ENCODE peak calls at places on chromosome 13, in four cellular contexts. One of them, this sample, is unnamed.

GRCh38 chr13:80010846-80011245 is 330.1 kb downstream of the SPRY2 start:
- DNase-seq in H1: no peak
- DNase-seq in GM12878: no peak
- DNase-seq in tibial nerve: no peak
- DNase-seq in this sample: no peak

GRCh38 chr13:26037302-26037701 is 14.5 kb downstream of the SHISA2 start:
- DNase-seq in GM12878: no peak
- DNase-seq in H1: peak
- DNase-seq in tibial nerve: no peak
- DNase-seq in this sample: no peak

GRCh38 chr13:49533586-49534269 is 38.0 kb downstream of the PHF11 start:
- DNase-seq in H1: no peak
- DNase-seq in tibial nerve: no peak
- DNase-seq in GM12878: no peak
- DNase-seq in this sample: no peak

GRCh38 chr13:85137516-85137915 is 661.7 kb downstream of the SLITRK6 start:
- DNase-seq in H1: no peak
- DNase-seq in tibial nerve: no peak
- DNase-seq in GM12878: no peak
- DNase-seq in this sample: no peak

GRCh38 chr13:44142911-44143665 is 230.5 kb upstream of the SERP2 start:
- DNase-seq in tibial nerve: no peak
- DNase-seq in GM12878: no peak
- DNase-seq in H1: no peak
- DNase-seq in this sample: no peak

GRCh38 chr13:44543424-44543823 is 32.7 kb downstream of the TSC22D1 start:
- DNase-seq in GM12878: no peak
- DNase-seq in tibial nerve: no peak
- DNase-seq in H1: no peak
- DNase-seq in this sample: no peak

GRCh38 chr13:97977376-97977705 is 23.9 kb downstream of the IPO5 start:
- DNase-seq in H1: no peak
- DNase-seq in tibial nerve: no peak
- DNase-seq in GM12878: no peak
- DNase-seq in this sample: no peak

GRCh38 chr13:60627071-60627686 is 230.2 kb downstream of the TDRD3 start:
- DNase-seq in tibial nerve: peak
- DNase-seq in H1: peak
- DNase-seq in GM12878: no peak
- DNase-seq in this sample: no peak

GRCh38 chr13:79245937-79246574 is 160.0 kb downstream of the RBM26 start:
- DNase-seq in tibial nerve: no peak
- DNase-seq in H1: no peak
- DNase-seq in GM12878: peak
- DNase-seq in this sample: no peak

GRCh38 chr13:92994056-92994455 is 232.6 kb upstream of the GPC6 start:
- DNase-seq in GM12878: no peak
- DNase-seq in H1: no peak
- DNase-seq in tibial nerve: no peak
- DNase-seq in this sample: no peak

GRCh38 chr13:44756411-44756810 is 180.3 kb upstream of the TSC22D1 start:
- DNase-seq in H1: no peak
- DNase-seq in tibial nerve: no peak
- DNase-seq in GM12878: no peak
- DNase-seq in this sample: no peak

GRCh38 chr13:31927219-31927653 is 104.3 kb upstream of the FRY start:
- DNase-seq in GM12878: no peak
- DNase-seq in H1: no peak
- DNase-seq in tibial nerve: no peak
- DNase-seq in this sample: no peak

GRCh38 chr13:31929031-31929770 is 102.4 kb upstream of the FRY start:
- DNase-seq in GM12878: no peak
- DNase-seq in tibial nerve: no peak
- DNase-seq in H1: no peak
- DNase-seq in this sample: no peak

GRCh38 chr13:31930490-31930889 is 101.1 kb upstream of the FRY start:
- DNase-seq in tibial nerve: no peak
- DNase-seq in GM12878: no peak
- DNase-seq in H1: no peak
- DNase-seq in this sample: no peak

GRCh38 chr13:31925079-31925478 is 106.5 kb upstream of the FRY start:
- DNase-seq in GM12878: no peak
- DNase-seq in tibial nerve: no peak
- DNase-seq in H1: no peak
- DNase-seq in this sample: no peak

GRCh38 chr13:31930901-31931522 is 100.6 kb upstream of the FRY start:
- DNase-seq in GM12878: peak
- DNase-seq in tibial nerve: no peak
- DNase-seq in H1: no peak
- DNase-seq in this sample: no peak
- H3K27ac ChIP-seq in GM12878: no peak
- H3K27ac ChIP-seq in tibial nerve: no peak
- H3K27ac ChIP-seq in H1: no peak
- H3K27ac ChIP-seq in this sample: no peak

GRCh38 chr13:20351279-20352022 is 119.3 kb upstream of the GJB6 start:
- DNase-seq in H1: no peak
- DNase-seq in GM12878: no peak
- DNase-seq in tibial nerve: no peak
- DNase-seq in this sample: peak
- TF ChIP-seq EP300 in H1: no peak
- TF ChIP-seq EP300 in GM12878: no peak
- TF ChIP-seq EP300 in tibial nerve: no peak
- TF ChIP-seq EP300 in this sample: no peak

GRCh38 chr13:90455861-90456260 is 891.6 kb upstream of the MIR17HG start:
- DNase-seq in H1: no peak
- DNase-seq in GM12878: no peak
- DNase-seq in tibial nerve: no peak
- DNase-seq in this sample: no peak
- TF ChIP-seq CTCF in H1: no peak
- TF ChIP-seq CTCF in GM12878: no peak
- TF ChIP-seq CTCF in tibial nerve: no peak
- TF ChIP-seq CTCF in this sample: no peak

GRCh38 chr13:33259296-33259695 is 26.3 kb downstream of the STARD13 start:
- DNase-seq in tibial nerve: no peak
- DNase-seq in GM12878: no peak
- DNase-seq in H1: no peak
- DNase-seq in this sample: no peak
- H3K27ac ChIP-seq in tibial nerve: peak
- H3K27ac ChIP-seq in GM12878: no peak
- H3K27ac ChIP-seq in H1: no peak
- H3K27ac ChIP-seq in this sample: peak

GRCh38 chr13:111636804-111637203 is 316.4 kb downstream of the TEX29 start:
- DNase-seq in GM12878: no peak
- DNase-seq in tibial nerve: no peak
- DNase-seq in H1: no peak
- DNase-seq in this sample: no peak

GRCh38 chr13:111639196-111639705 is 318.8 kb downstream of the TEX29 start:
- DNase-seq in H1: no peak
- DNase-seq in GM12878: no peak
- DNase-seq in tibial nerve: no peak
- DNase-seq in this sample: no peak

GRCh38 chr13:111639994-111640393 is 319.6 kb downstream of the TEX29 start:
- DNase-seq in H1: no peak
- DNase-seq in GM12878: no peak
- DNase-seq in tibial nerve: no peak
- DNase-seq in this sample: no peak

GRCh38 chr13:111637365-111637764 is 316.9 kb downstream of the TEX29 start:
- DNase-seq in GM12878: no peak
- DNase-seq in H1: no peak
- DNase-seq in tibial nerve: no peak
- DNase-seq in this sample: no peak

DNA sequence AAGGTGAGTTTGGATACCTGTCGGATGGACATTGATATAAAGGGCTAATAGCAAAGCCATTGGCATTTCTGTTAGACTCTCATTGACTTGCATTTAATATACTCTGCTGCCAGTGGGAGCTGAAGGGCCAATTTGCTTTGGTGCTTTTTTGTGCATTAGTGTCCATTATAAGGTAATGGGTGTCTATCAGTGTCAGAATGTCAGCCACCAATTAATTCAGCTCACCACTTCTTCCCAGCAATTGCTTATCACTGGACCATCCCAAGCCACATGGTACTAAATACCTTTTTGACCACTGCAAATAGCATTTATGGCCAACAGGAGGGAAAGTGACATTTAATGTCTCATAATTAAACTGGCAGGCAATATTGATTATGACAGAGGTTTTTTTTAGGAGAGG is 317.8 kb downstream of the TEX29 start:
- DNase-seq in GM12878: no peak
- DNase-seq in H1: no peak
- DNase-seq in tibial nerve: no peak
- DNase-seq in this sample: no peak
- TF ChIP-seq EP300 in GM12878: no peak
- TF ChIP-seq EP300 in H1: no peak
- TF ChIP-seq EP300 in tibial nerve: no peak
- TF ChIP-seq EP300 in this sample: no peak

GRCh38 chr13:53200498-53201453 is 172.2 kb downstream of the OLFM4 start:
- DNase-seq in GM12878: no peak
- DNase-seq in H1: peak
- DNase-seq in tibial nerve: peak
- DNase-seq in this sample: peak

GRCh38 chr13:53204598-53204997 is 176.0 kb downstream of the OLFM4 start:
- DNase-seq in H1: no peak
- DNase-seq in GM12878: no peak
- DNase-seq in tibial nerve: no peak
- DNase-seq in this sample: no peak

GRCh38 chr13:53198699-53199098 is 170.1 kb downstream of the OLFM4 start:
- DNase-seq in GM12878: no peak
- DNase-seq in H1: no peak
- DNase-seq in tibial nerve: no peak
- DNase-seq in this sample: peak

GRCh38 chr13:53200075-53200474 is 171.5 kb downstream of the OLFM4 start:
- DNase-seq in GM12878: no peak
- DNase-seq in tibial nerve: no peak
- DNase-seq in H1: no peak
- DNase-seq in this sample: peak

DNA sequence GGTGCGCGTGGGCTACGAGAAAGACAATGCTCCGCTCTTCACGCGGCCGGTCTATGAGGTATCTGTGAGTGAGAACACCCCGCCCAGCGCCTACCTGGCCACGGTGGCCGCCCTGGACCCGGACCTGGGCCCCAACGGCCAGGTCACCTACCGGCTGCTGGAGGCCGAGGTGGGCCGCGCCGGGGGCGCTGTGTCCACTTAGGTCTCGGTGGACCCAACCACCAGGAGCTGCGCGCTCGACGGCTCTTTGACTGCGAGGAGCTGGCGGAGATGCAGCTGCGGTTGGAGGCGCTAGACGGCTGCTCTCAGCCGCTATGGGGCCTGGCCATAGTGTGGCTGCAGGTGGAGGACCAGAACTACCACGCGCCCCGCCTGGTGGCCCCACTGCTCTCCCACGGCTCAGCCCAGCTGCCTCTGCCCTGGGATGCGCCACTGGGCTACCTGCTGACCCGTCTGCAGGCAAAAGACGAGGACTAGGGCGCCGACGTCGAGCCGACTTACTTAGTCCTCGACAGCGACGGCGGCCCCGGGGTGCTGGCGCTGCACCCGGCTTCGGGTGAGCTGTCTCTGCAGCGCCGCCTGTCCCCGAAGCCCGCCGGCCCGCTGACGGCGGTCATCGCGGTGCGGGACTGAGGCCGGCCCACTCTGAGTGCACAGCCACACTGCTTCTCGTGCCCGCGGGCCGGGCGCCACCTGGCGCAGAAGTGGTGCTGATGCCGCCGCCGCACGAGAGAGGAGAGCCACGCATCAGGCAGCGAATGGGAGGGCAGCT is 173.0 kb downstream of the OLFM4 start:
- DNase-seq in tibial nerve: no peak
- DNase-seq in GM12878: no peak
- DNase-seq in H1: peak
- DNase-seq in this sample: no peak
- TF ChIP-seq CTCF in tibial nerve: peak
- TF ChIP-seq CTCF in GM12878: no peak
- TF ChIP-seq CTCF in H1: peak
- TF ChIP-seq CTCF in this sample: no peak

GRCh38 chr13:73321039-73321438 is 262.2 kb downstream of the KLF5 start:
- DNase-seq in GM12878: no peak
- DNase-seq in tibial nerve: no peak
- DNase-seq in H1: no peak
- DNase-seq in this sample: no peak

GRCh38 chr13:73317140-73317539 is 258.3 kb downstream of the KLF5 start:
- DNase-seq in tibial nerve: no peak
- DNase-seq in GM12878: no peak
- DNase-seq in H1: no peak
- DNase-seq in this sample: no peak
- H3K27ac ChIP-seq in tibial nerve: no peak
- H3K27ac ChIP-seq in GM12878: no peak
- H3K27ac ChIP-seq in H1: no peak
- H3K27ac ChIP-seq in this sample: no peak

GRCh38 chr13:112587767-112588489 is at the start of gene TUBGCP3:
- DNase-seq in H1: peak
- DNase-seq in tibial nerve: peak
- DNase-seq in GM12878: no peak
- DNase-seq in this sample: no peak
- TF ChIP-seq EP300 in H1: no peak
- TF ChIP-seq EP300 in tibial nerve: peak
- TF ChIP-seq EP300 in GM12878: peak
- TF ChIP-seq EP300 in this sample: no peak

GRCh38 chr13:103772576-103772975 is 706.4 kb upstream of the SLC10A2 start:
- DNase-seq in GM12878: no peak
- DNase-seq in tibial nerve: no peak
- DNase-seq in H1: no peak
- DNase-seq in this sample: no peak
- TF ChIP-seq CTCF in GM12878: no peak
- TF ChIP-seq CTCF in tibial nerve: no peak
- TF ChIP-seq CTCF in H1: peak
- TF ChIP-seq CTCF in this sample: no peak